ENCODE peak calls at places on chromosomes 13 and 19, in eight cellular contexts. U, W, O, F, R, E, S and C are unnamed samples.

GRCh38 chr13:24851546-24851945 is 87.6 kb downstream of the RNF17 start:
- DNase-seq in U (no peak), W (no peak), O (peak), F (no peak), R (peak), E (no peak), S (no peak), C (no peak)

GRCh38 chr19:35790981-35791813 is 15.8 kb downstream of the ARHGAP33 start:
- DNase-seq in U (no peak), W (no peak), O (no peak), F (no peak), R (no peak), E (no peak), S (peak), C (no peak)

GRCh38 chr19:13229246-13229645 is 79.0 kb downstream of the IER2 start:
- DNase-seq in U (no peak), W (no peak), O (no peak), F (no peak), R (no peak), E (no peak), S (no peak), C (no peak)

GRCh38 chr13:106701810-106702341 is 133.9 kb upstream of the ARGLU1 start:
- DNase-seq in U (no peak), W (peak), O (no peak), F (no peak), R (no peak), E (no peak), S (no peak), C (no peak)

GRCh38 chr19:28841531-28841930 is 371.4 kb downstream of the UQCRFS1 start:
- DNase-seq in U (no peak), W (no peak), O (no peak), F (no peak), R (no peak), E (no peak), S (no peak), C (no peak)

GRCh38 chr19:3132971-3133792 is 2.7 kb upstream of the GNA15 start:
- DNase-seq in U (no peak), W (no peak), O (peak), F (no peak), R (no peak), E (peak), S (peak), C (no peak)

GRCh38 chr13:47226516-47226915 is 329.7 kb upstream of the HTR2A start:
- DNase-seq in U (no peak), W (no peak), O (no peak), F (no peak), R (peak), E (no peak), S (no peak), C (no peak)

GRCh38 chr19:17544418-17544817 is 11.0 kb upstream of the COLGALT1 start:
- DNase-seq in U (no peak), W (no peak), O (no peak), F (no peak), R (no peak), E (no peak), S (no peak), C (no peak)

GRCh38 chr19:18597809-18598660 is 8.6 kb downstream of the CRLF1 start:
- DNase-seq in U (no peak), W (no peak), O (no peak), F (no peak), R (no peak), E (peak), S (no peak), C (no peak)

GRCh38 chr13:110617326-110618072 is 2.2 kb downstream of the NAXD start:
- DNase-seq in U (no peak), W (peak), O (peak), F (no peak), R (no peak), E (no peak), S (no peak), C (peak)

GRCh38 chr19:8324186-8325050 is 3.1 kb downstream of the RPS28 start:
- DNase-seq in U (no peak), W (no peak), O (no peak), F (no peak), R (peak), E (peak), S (peak), C (no peak)
- TF ChIP-seq CTCF in U (no peak), W (no peak), O (no peak), F (no peak), R (peak), E (no peak), S (peak), C (no peak)

GRCh38 chr13:52707375-52707774 is 32.2 kb downstream of the CNMD start:
- DNase-seq in U (no peak), W (no peak), O (peak), F (no peak), R (no peak), E (no peak), S (no peak), C (no peak)
- TF ChIP-seq CTCF in U (no peak), W (no peak), O (no peak), F (no peak), R (peak), E (no peak), S (no peak), C (no peak)

GRCh38 chr13:49369876-49370275 is 74.0 kb downstream of the CAB39L start:
- DNase-seq in U (no peak), W (no peak), O (no peak), F (no peak), R (no peak), E (no peak), S (peak), C (no peak)

GRCh38 chr13:49373699-49374098 is 70.2 kb downstream of the CAB39L start:
- DNase-seq in U (no peak), W (no peak), O (peak), F (no peak), R (no peak), E (no peak), S (no peak), C (no peak)

GRCh38 chr13:49370390-49370789 is 73.5 kb downstream of the CAB39L start:
- DNase-seq in U (no peak), W (no peak), O (no peak), F (no peak), R (no peak), E (no peak), S (no peak), C (no peak)

GRCh38 chr13:49374585-49375290 is 69.1 kb downstream of the CAB39L start:
- DNase-seq in U (no peak), W (peak), O (peak), F (no peak), R (peak), E (no peak), S (peak), C (no peak)

GRCh38 chr13:49371943-49372636 is 71.8 kb downstream of the CAB39L start:
- DNase-seq in U (no peak), W (no peak), O (no peak), F (no peak), R (peak), E (no peak), S (no peak), C (no peak)
- TF ChIP-seq CTCF in U (no peak), W (no peak), O (no peak), F (no peak), R (no peak), E (no peak), S (no peak), C (no peak)

GRCh38 chr13:42653694-42654093 is 79.7 kb downstream of the TNFSF11 start:
- DNase-seq in U (no peak), W (no peak), O (no peak), F (no peak), R (no peak), E (no peak), S (no peak), C (no peak)

GRCh38 chr13:42651936-42652641 is 78.1 kb downstream of the TNFSF11 start:
- DNase-seq in U (no peak), W (no peak), O (no peak), F (no peak), R (no peak), E (no peak), S (no peak), C (no peak)

GRCh38 chr13:42654212-42654611 is 80.3 kb downstream of the TNFSF11 start:
- DNase-seq in U (no peak), W (no peak), O (no peak), F (no peak), R (no peak), E (no peak), S (no peak), C (no peak)

GRCh38 chr13:42654760-42655159 is 80.8 kb downstream of the TNFSF11 start:
- DNase-seq in U (no peak), W (no peak), O (peak), F (no peak), R (no peak), E (no peak), S (no peak), C (no peak)

GRCh38 chr13:42652642-42653415 is 78.9 kb downstream of the TNFSF11 start:
- DNase-seq in U (no peak), W (no peak), O (no peak), F (no peak), R (peak), E (no peak), S (peak), C (no peak)
- TF ChIP-seq CTCF in U (no peak), W (no peak), O (no peak), F (no peak), R (no peak), E (no peak), S (no peak), C (no peak)

GRCh38 chr13:114147803-114148520 is 15.5 kb upstream of the RASA3 start:
- DNase-seq in U (no peak), W (no peak), O (no peak), F (no peak), R (no peak), E (peak), S (no peak), C (no peak)

GRCh38 chr13:114145256-114145655 is 12.8 kb upstream of the RASA3 start:
- DNase-seq in U (no peak), W (no peak), O (no peak), F (no peak), R (no peak), E (peak), S (no peak), C (no peak)

GRCh38 chr13:114145722-114146121 is 13.3 kb upstream of the RASA3 start:
- DNase-seq in U (no peak), W (no peak), O (no peak), F (no peak), R (no peak), E (peak), S (no peak), C (no peak)

GRCh38 chr13:114146173-114146572 is 13.8 kb upstream of the RASA3 start:
- DNase-seq in U (no peak), W (no peak), O (no peak), F (no peak), R (no peak), E (peak), S (no peak), C (peak)

DNA sequence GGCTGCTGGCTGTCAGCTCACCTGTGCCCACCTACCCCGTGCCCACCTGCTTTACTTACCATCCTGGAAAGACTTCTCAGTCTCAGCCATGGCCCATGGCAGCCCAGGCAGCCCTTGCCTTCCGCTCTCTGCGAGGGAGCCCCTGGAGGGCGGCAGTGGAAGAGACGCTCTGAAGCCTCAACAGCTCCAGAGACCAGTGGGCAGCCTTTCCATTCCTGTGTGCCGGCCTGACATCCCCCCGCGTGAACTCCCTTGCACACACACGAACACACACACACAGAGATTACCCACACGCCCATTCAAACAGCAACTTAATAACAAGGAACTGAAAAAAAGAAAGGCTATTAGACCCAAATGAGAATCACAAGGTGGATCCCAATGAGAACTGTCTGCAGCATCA is 14.2 kb upstream of the RASA3 start:
- DNase-seq in U (peak), W (no peak), O (no peak), F (no peak), R (no peak), E (peak), S (no peak), C (no peak)
- TF ChIP-seq CTCF in U (no peak), W (peak), O (peak), F (no peak), R (no peak), E (no peak), S (no peak), C (no peak)

GRCh38 chr19:46404884-46405658 is 8.3 kb downstream of the CCDC8 start:
- DNase-seq in U (peak), W (no peak), O (peak), F (no peak), R (peak), E (peak), S (peak), C (no peak)
- TF ChIP-seq CTCF in U (peak), W (peak), O (peak), F (no peak), R (no peak), E (no peak), S (no peak), C (no peak)

DNA sequence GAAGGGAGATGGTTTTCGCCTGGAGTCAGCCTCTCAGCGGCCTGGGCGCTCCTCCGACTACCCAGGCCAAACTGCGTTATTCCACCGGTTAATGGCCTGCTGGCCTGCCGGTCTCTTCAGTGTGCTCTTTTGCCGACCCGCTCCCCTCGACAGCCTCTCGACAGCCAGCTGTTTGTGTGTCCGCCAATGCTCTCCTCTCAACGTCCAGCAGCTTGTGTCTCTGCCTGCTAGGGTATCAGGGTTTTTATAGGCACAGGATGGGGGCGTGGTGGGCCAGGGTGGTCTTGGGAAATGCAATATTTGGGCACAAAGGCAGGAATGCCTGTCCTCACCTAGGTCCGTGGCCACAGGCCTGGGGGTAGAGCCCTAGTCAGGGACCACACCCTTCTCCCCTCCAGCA is 1.5 kb upstream of the ZNF235 start:
- DNase-seq in U (no peak), W (no peak), O (no peak), F (no peak), R (no peak), E (no peak), S (no peak), C (no peak)
- TF ChIP-seq CTCF in U (no peak), W (no peak), O (no peak), F (no peak), R (no peak), E (no peak), S (no peak), C (no peak)